ENCODE peak calls at places on chromosome 20, in seven cellular contexts. One of them, this sample, is unnamed.

GRCh38 chr20:6705106-6705766 is 62.2 kb upstream of the BMP2 start:
- DNase-seq in heart left ventricle: no peak
- DNase-seq in lung: no peak
- DNase-seq in spleen: no peak
- DNase-seq in RWPE1: no peak
- DNase-seq in A549: no peak
- DNase-seq in CD4-positive, alpha-beta memory T cell: no peak
- DNase-seq in this sample: no peak

GRCh38 chr20:7926767-7927166 is 13.5 kb downstream of the HAO1 start:
- DNase-seq in heart left ventricle: no peak
- DNase-seq in lung: no peak
- DNase-seq in spleen: no peak
- DNase-seq in RWPE1: peak; percentile 20
- DNase-seq in A549: peak; percentile 44
- DNase-seq in CD4-positive, alpha-beta memory T cell: no peak
- DNase-seq in this sample: no peak

GRCh38 chr20:16069416-16070010 is 503.7 kb downstream of the KIF16B start:
- DNase-seq in heart left ventricle: no peak
- DNase-seq in lung: no peak
- DNase-seq in spleen: no peak
- DNase-seq in RWPE1: no peak
- DNase-seq in A549: no peak
- DNase-seq in CD4-positive, alpha-beta memory T cell: no peak
- DNase-seq in this sample: no peak

GRCh38 chr20:20593447-20594170 is 118.8 kb downstream of the RALGAPA2 start:
- DNase-seq in heart left ventricle: no peak
- DNase-seq in lung: no peak
- DNase-seq in spleen: no peak
- DNase-seq in RWPE1: peak; percentile 46
- DNase-seq in A549: peak; percentile 61
- DNase-seq in CD4-positive, alpha-beta memory T cell: peak; percentile 7
- DNase-seq in this sample: no peak

GRCh38 chr20:17024513-17025105 is 202.2 kb upstream of the PCSK2 start:
- DNase-seq in heart left ventricle: no peak
- DNase-seq in lung: no peak
- DNase-seq in spleen: no peak
- DNase-seq in RWPE1: no peak
- DNase-seq in A549: peak; percentile 26
- DNase-seq in CD4-positive, alpha-beta memory T cell: no peak
- DNase-seq in this sample: no peak

GRCh38 chr20:56362833-56363413 is 4.1 kb downstream of the FAM210B start:
- DNase-seq in heart left ventricle: peak; percentile 15
- DNase-seq in lung: no peak
- DNase-seq in spleen: peak; percentile 81
- DNase-seq in RWPE1: no peak
- DNase-seq in A549: no peak
- DNase-seq in CD4-positive, alpha-beta memory T cell: no peak
- DNase-seq in this sample: no peak

GRCh38 chr20:53905019-53905847 is 165.2 kb downstream of the BCAS1 start:
- DNase-seq in heart left ventricle: no peak
- DNase-seq in lung: no peak
- DNase-seq in spleen: no peak
- DNase-seq in RWPE1: no peak
- DNase-seq in A549: no peak
- DNase-seq in CD4-positive, alpha-beta memory T cell: no peak
- DNase-seq in this sample: no peak

GRCh38 chr20:40753472-40753871 is 64.4 kb upstream of the MAFB start:
- DNase-seq in heart left ventricle: no peak
- DNase-seq in lung: no peak
- DNase-seq in spleen: no peak
- DNase-seq in RWPE1: no peak
- DNase-seq in A549: no peak
- DNase-seq in CD4-positive, alpha-beta memory T cell: no peak
- DNase-seq in this sample: no peak

GRCh38 chr20:39107741-39108140 is 145.6 kb downstream of the DHX35 start:
- DNase-seq in heart left ventricle: no peak
- DNase-seq in lung: no peak
- DNase-seq in spleen: no peak
- DNase-seq in RWPE1: no peak
- DNase-seq in A549: peak; percentile 27
- DNase-seq in CD4-positive, alpha-beta memory T cell: no peak
- DNase-seq in this sample: no peak

GRCh38 chr20:8932192-8933150 is 136.4 kb upstream of the PLCB4 start:
- DNase-seq in heart left ventricle: no peak
- DNase-seq in lung: no peak
- DNase-seq in spleen: no peak
- DNase-seq in RWPE1: peak; percentile 30
- DNase-seq in A549: peak; percentile 42
- DNase-seq in CD4-positive, alpha-beta memory T cell: no peak
- DNase-seq in this sample: peak; percentile 6

GRCh38 chr20:41927655-41928054 is 309.5 kb upstream of the CHD6 start:
- DNase-seq in heart left ventricle: no peak
- DNase-seq in lung: no peak
- DNase-seq in spleen: no peak
- DNase-seq in RWPE1: peak; percentile 33
- DNase-seq in A549: no peak
- DNase-seq in CD4-positive, alpha-beta memory T cell: no peak
- DNase-seq in this sample: no peak

GRCh38 chr20:57685134-57685851 is 24.5 kb downstream of the PMEPA1 start:
- DNase-seq in heart left ventricle: peak; percentile 45
- DNase-seq in lung: no peak
- DNase-seq in spleen: no peak
- DNase-seq in RWPE1: no peak
- DNase-seq in A549: no peak
- DNase-seq in CD4-positive, alpha-beta memory T cell: no peak
- DNase-seq in this sample: no peak

GRCh38 chr20:49579874-49580817 is 12.2 kb upstream of the PTGIS start:
- DNase-seq in heart left ventricle: no peak
- DNase-seq in lung: no peak
- DNase-seq in spleen: peak; percentile 25
- DNase-seq in RWPE1: no peak
- DNase-seq in A549: no peak
- DNase-seq in CD4-positive, alpha-beta memory T cell: no peak
- DNase-seq in this sample: no peak

GRCh38 chr20:57346477-57346876 is 4.6 kb upstream of the RAE1 start:
- DNase-seq in heart left ventricle: peak; percentile 47
- DNase-seq in lung: peak; percentile 74
- DNase-seq in spleen: peak; percentile 81
- DNase-seq in RWPE1: peak; percentile 64
- DNase-seq in A549: peak; percentile 69
- DNase-seq in CD4-positive, alpha-beta memory T cell: peak; percentile 54
- DNase-seq in this sample: no peak

GRCh38 chr20:49279677-49280462 is 2.0 kb upstream of the ZNFX1 start:
- DNase-seq in heart left ventricle: no peak
- DNase-seq in lung: no peak
- DNase-seq in spleen: no peak
- DNase-seq in RWPE1: no peak
- DNase-seq in A549: no peak
- DNase-seq in CD4-positive, alpha-beta memory T cell: no peak
- DNase-seq in this sample: no peak

GRCh38 chr20:44938637-44939036 is 21.6 kb downstream of the TOMM34 start:
- DNase-seq in heart left ventricle: no peak
- DNase-seq in lung: no peak
- DNase-seq in spleen: no peak
- DNase-seq in RWPE1: no peak
- DNase-seq in A549: no peak
- DNase-seq in CD4-positive, alpha-beta memory T cell: no peak
- DNase-seq in this sample: no peak

GRCh38 chr20:44026932-44027685 is 112.5 kb downstream of the TOX2 start:
- DNase-seq in heart left ventricle: no peak
- DNase-seq in lung: no peak
- DNase-seq in spleen: no peak
- DNase-seq in RWPE1: no peak
- DNase-seq in A549: no peak
- DNase-seq in CD4-positive, alpha-beta memory T cell: no peak
- DNase-seq in this sample: no peak

GRCh38 chr20:25623225-25623735 is 534 bp downstream of the NANP start:
- DNase-seq in heart left ventricle: peak; percentile 30
- DNase-seq in lung: peak; percentile 48
- DNase-seq in spleen: peak; percentile 87
- DNase-seq in RWPE1: peak; percentile 21
- DNase-seq in A549: peak; percentile 60
- DNase-seq in CD4-positive, alpha-beta memory T cell: no peak
- DNase-seq in this sample: no peak

GRCh38 chr20:846894-847278 is 13.4 kb downstream of the FAM110A start:
- DNase-seq in heart left ventricle: no peak
- DNase-seq in lung: no peak
- DNase-seq in spleen: peak; percentile 92
- DNase-seq in RWPE1: no peak
- DNase-seq in A549: no peak
- DNase-seq in CD4-positive, alpha-beta memory T cell: peak; percentile 49
- DNase-seq in this sample: no peak

GRCh38 chr20:48791014-48791413 is 36.8 kb downstream of the PREX1 start:
- DNase-seq in heart left ventricle: no peak
- DNase-seq in lung: no peak
- DNase-seq in spleen: peak; percentile 48
- DNase-seq in RWPE1: no peak
- DNase-seq in A549: peak; percentile 29
- DNase-seq in CD4-positive, alpha-beta memory T cell: no peak
- DNase-seq in this sample: no peak

GRCh38 chr20:13220194-13220856 is 749 bp upstream of the ISM1 start:
- DNase-seq in heart left ventricle: no peak
- DNase-seq in lung: peak; percentile 43
- DNase-seq in spleen: peak; percentile 79
- DNase-seq in RWPE1: peak; percentile 32
- DNase-seq in A549: peak; percentile 65
- DNase-seq in CD4-positive, alpha-beta memory T cell: peak; percentile 28
- DNase-seq in this sample: no peak

DNA sequence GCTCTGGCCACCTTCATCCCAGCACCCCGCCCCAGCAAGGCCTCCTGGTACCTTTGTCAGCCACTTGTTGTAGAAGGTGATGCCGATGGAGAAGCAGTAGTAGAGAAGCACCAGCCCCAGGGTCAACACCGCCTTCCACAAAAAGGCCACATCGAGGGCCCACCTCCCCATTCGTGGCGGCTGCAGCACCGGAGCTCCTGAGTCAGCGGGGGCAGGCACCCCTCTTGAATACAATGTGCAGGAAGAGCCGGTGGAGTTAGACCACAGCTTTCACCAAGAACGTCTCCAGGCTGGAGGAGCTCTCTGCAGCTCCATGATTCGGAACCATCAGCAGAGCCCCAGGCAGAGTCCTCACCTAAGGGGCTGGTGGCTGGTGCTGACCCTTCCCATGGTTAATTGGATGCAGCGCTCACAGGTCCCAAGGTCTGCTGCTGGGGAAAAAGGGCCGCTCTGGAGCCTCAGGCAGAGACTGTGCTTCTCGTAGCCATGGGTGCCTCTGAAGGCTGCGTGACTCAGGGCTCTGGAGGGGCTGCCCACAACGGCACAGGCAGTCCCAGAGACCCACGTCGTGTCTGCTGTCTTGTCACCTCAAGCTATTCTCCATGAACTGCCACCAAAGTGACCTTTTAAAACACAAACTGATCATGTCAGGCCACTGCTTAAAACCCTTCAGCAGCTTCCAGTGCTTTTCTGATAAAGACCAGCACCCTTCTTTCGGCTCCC is 47.9 kb downstream of the ELMO2 start:
- DNase-seq in heart left ventricle: no peak
- DNase-seq in lung: no peak
- DNase-seq in spleen: no peak
- DNase-seq in RWPE1: no peak
- DNase-seq in A549: no peak
- DNase-seq in CD4-positive, alpha-beta memory T cell: no peak
- DNase-seq in this sample: no peak
- H3K27ac ChIP-seq in heart left ventricle: peak overlapping the region; percentile 64
- H3K27ac ChIP-seq in lung: no peak overlapping the region
- H3K27ac ChIP-seq in spleen: no peak overlapping the region
- H3K27ac ChIP-seq in RWPE1: peak overlapping the region; percentile 18
- H3K27ac ChIP-seq in A549: no peak overlapping the region
- H3K27ac ChIP-seq in CD4-positive, alpha-beta memory T cell: no peak overlapping the region
- H3K27ac ChIP-seq in this sample: no peak overlapping the region

GRCh38 chr20:5154543-5154925 is 27.7 kb downstream of the CDS2 start:
- DNase-seq in heart left ventricle: no peak
- DNase-seq in lung: no peak
- DNase-seq in spleen: no peak
- DNase-seq in RWPE1: no peak
- DNase-seq in A549: no peak
- DNase-seq in CD4-positive, alpha-beta memory T cell: no peak
- DNase-seq in this sample: no peak
- H3K27ac ChIP-seq in heart left ventricle: no peak overlapping the region
- H3K27ac ChIP-seq in lung: no peak overlapping the region
- H3K27ac ChIP-seq in spleen: no peak overlapping the region
- H3K27ac ChIP-seq in RWPE1: no peak overlapping the region
- H3K27ac ChIP-seq in A549: no peak overlapping the region
- H3K27ac ChIP-seq in CD4-positive, alpha-beta memory T cell: no peak overlapping the region
- H3K27ac ChIP-seq in this sample: peak overlapping the region; percentile 49

DNA sequence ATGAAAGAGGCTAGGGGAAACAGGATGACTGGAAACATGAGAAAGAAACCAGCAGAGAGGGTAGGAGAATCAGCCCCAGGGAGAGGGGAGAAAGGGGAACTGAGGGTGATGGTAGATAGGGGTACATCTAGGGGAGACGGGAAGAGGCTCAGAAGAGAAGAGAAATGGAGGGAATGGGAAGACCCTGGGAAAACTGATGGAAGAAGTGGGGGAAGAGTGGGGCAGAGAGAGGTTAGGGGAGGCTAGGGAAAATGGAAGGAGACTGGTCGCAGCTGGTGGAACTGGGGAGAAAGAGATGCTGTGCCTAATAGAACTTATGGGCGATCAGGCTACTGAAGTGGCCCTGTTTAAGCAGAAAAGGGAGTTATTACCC is 548 bp downstream of the PROCR start:
- DNase-seq in heart left ventricle: no peak
- DNase-seq in lung: no peak
- DNase-seq in spleen: no peak
- DNase-seq in RWPE1: no peak
- DNase-seq in A549: no peak
- DNase-seq in CD4-positive, alpha-beta memory T cell: no peak
- DNase-seq in this sample: no peak
- H3K27ac ChIP-seq in heart left ventricle: peak overlapping the region; percentile 66
- H3K27ac ChIP-seq in lung: peak overlapping the region; percentile 71
- H3K27ac ChIP-seq in spleen: peak overlapping the region; percentile 33
- H3K27ac ChIP-seq in RWPE1: peak overlapping the region; percentile 84
- H3K27ac ChIP-seq in A549: peak overlapping the region; percentile 87
- H3K27ac ChIP-seq in CD4-positive, alpha-beta memory T cell: no peak overlapping the region
- H3K27ac ChIP-seq in this sample: peak overlapping the region; percentile 57

GRCh38 chr20:62234346-62234745 is 4.0 kb upstream of the OSBPL2 start:
- DNase-seq in heart left ventricle: no peak
- DNase-seq in lung: no peak
- DNase-seq in spleen: no peak
- DNase-seq in RWPE1: no peak
- DNase-seq in A549: no peak
- DNase-seq in CD4-positive, alpha-beta memory T cell: no peak
- DNase-seq in this sample: no peak

GRCh38 chr20:62232194-62232593 is 6.1 kb upstream of the OSBPL2 start:
- DNase-seq in heart left ventricle: no peak
- DNase-seq in lung: no peak
- DNase-seq in spleen: no peak
- DNase-seq in RWPE1: no peak
- DNase-seq in A549: no peak
- DNase-seq in CD4-positive, alpha-beta memory T cell: no peak
- DNase-seq in this sample: peak; percentile 39

GRCh38 chr20:62233684-62234083 is 4.6 kb upstream of the OSBPL2 start:
- DNase-seq in heart left ventricle: no peak
- DNase-seq in lung: no peak
- DNase-seq in spleen: no peak
- DNase-seq in RWPE1: no peak
- DNase-seq in A549: no peak
- DNase-seq in CD4-positive, alpha-beta memory T cell: no peak
- DNase-seq in this sample: no peak

GRCh38 chr20:62231292-62231691 is 7.0 kb upstream of the OSBPL2 start:
- DNase-seq in heart left ventricle: no peak
- DNase-seq in lung: no peak
- DNase-seq in spleen: no peak
- DNase-seq in RWPE1: no peak
- DNase-seq in A549: no peak
- DNase-seq in CD4-positive, alpha-beta memory T cell: no peak
- DNase-seq in this sample: no peak

GRCh38 chr20:62232764-62233645 is 5.3 kb upstream of the OSBPL2 start:
- DNase-seq in heart left ventricle: peak; percentile 49
- DNase-seq in lung: no peak
- DNase-seq in spleen: no peak
- DNase-seq in RWPE1: no peak
- DNase-seq in A549: no peak
- DNase-seq in CD4-positive, alpha-beta memory T cell: no peak
- DNase-seq in this sample: no peak
- H3K27ac ChIP-seq in heart left ventricle: peak overlapping the region; percentile 87
- H3K27ac ChIP-seq in lung: no peak overlapping the region
- H3K27ac ChIP-seq in spleen: no peak overlapping the region
- H3K27ac ChIP-seq in RWPE1: no peak overlapping the region
- H3K27ac ChIP-seq in A549: no peak overlapping the region
- H3K27ac ChIP-seq in CD4-positive, alpha-beta memory T cell: no peak overlapping the region
- H3K27ac ChIP-seq in this sample: no peak overlapping the region